ENCODE peak calls at places on chromosomes 12 and 14, in ten cellular contexts. A is stimulated activated CD8-positive, alpha-beta memory T cell treated with anti-CD3 and anti-CD28 coated beads, Interleukin-15, amount 100 ng/mL, for 1 hour; Z is HuH-7; W is progenitor cell of endocrine pancreas; E is Caki2; U is memory B cell; K is AG08396; R is NCI-H1105 treated with DMSO at 0.1 percent for 48 hours; V is RPMI7951; B is neural crest cell. S is an unnamed sample.

GRCh38 chr14:64663174-64663573 is 41.0 kb upstream of the PLEKHG3 start:
- DNase-seq in K (no peak), A (no peak), Z (no peak), E (peak), R (peak), V (no peak), B (no peak), U (no peak), W (no peak), S (no peak)

GRCh38 chr12:53324113-53324778 is 2.8 kb upstream of the AAAS start:
- DNase-seq in V (no peak), W (no peak), B (no peak), Z (no peak), K (no peak), U (peak), A (no peak), E (no peak), R (no peak), S (no peak)

GRCh38 chr12:91565246-91565645 is 382.6 kb upstream of the DCN start:
- DNase-seq in A (no peak), Z (no peak), R (no peak), E (no peak), B (no peak), U (no peak), K (no peak), W (no peak), V (no peak), S (no peak)

GRCh38 chr12:29582677-29583076 is 85.2 kb upstream of the OVCH1 start:
- DNase-seq in K (no peak), E (no peak), U (no peak), V (no peak), A (no peak), R (no peak), W (no peak), Z (no peak), B (no peak), S (no peak)

GRCh38 chr14:68571073-68571703 is 221.7 kb downstream of the ZFP36L1 start:
- DNase-seq in K (no peak), A (no peak), U (no peak), B (no peak), Z (no peak), V (no peak), E (no peak), W (no peak), R (no peak), S (no peak)

GRCh38 chr12:8088574-8088973 is 6.5 kb downstream of the NECAP1 start:
- DNase-seq in Z (no peak), B (no peak), K (no peak), A (no peak), E (no peak), R (no peak), V (no peak), W (no peak), U (no peak), S (no peak)

GRCh38 chr12:77354766-77355362 is 289.5 kb upstream of the E2F7 start:
- DNase-seq in W (no peak), Z (no peak), V (no peak), B (no peak), A (no peak), E (no peak), U (no peak), R (no peak), K (no peak), S (no peak)

GRCh38 chr12:130981156-130981789 is 27.6 kb downstream of the ADGRD1 start:
- DNase-seq in V (no peak), A (no peak), R (no peak), B (no peak), U (no peak), E (no peak), K (no peak), Z (no peak), W (no peak), S (no peak)

GRCh38 chr12:27424631-27425230 is 21.8 kb upstream of the SMCO2 start:
- DNase-seq in Z (peak), B (no peak), V (peak), K (peak), U (no peak), A (no peak), R (peak), E (peak), W (no peak), S (no peak)

GRCh38 chr12:111010916-111011657 is 90.7 kb upstream of the MYL2 start:
- DNase-seq in U (no peak), K (no peak), A (no peak), Z (no peak), R (no peak), E (no peak), W (no peak), B (no peak), V (no peak), S (no peak)